ENCODE peak calls at places on chromosome 14, in nine cellular contexts. One of them, this sample, is unnamed.

GRCh38 chr14:91399868-91400640 is 17.6 kb downstream of the CCDC88C start:
- DNase-seq in cardiac fibroblast: no peak
- DNase-seq in skeletal muscle cell: no peak
- DNase-seq in fibroblast of the aortic adventitia: no peak
- DNase-seq in GM06990: peak
- DNase-seq in GM23248: no peak
- DNase-seq in colonic mucosa: peak
- DNase-seq in gastrocnemius medialis: no peak
- DNase-seq in mesendoderm: no peak
- DNase-seq in this sample: no peak

GRCh38 chr14:63413009-63413408 is 94.3 kb upstream of the GPHB5 start:
- DNase-seq in GM23248: peak
- DNase-seq in gastrocnemius medialis: no peak
- DNase-seq in fibroblast of the aortic adventitia: no peak
- DNase-seq in colonic mucosa: no peak
- DNase-seq in GM06990: no peak
- DNase-seq in skeletal muscle cell: no peak
- DNase-seq in mesendoderm: no peak
- DNase-seq in cardiac fibroblast: peak
- DNase-seq in this sample: no peak

GRCh38 chr14:85534435-85534834 is 4.5 kb downstream of the FLRT2 start:
- DNase-seq in skeletal muscle cell: no peak
- DNase-seq in fibroblast of the aortic adventitia: no peak
- DNase-seq in GM23248: peak
- DNase-seq in GM06990: no peak
- DNase-seq in colonic mucosa: no peak
- DNase-seq in cardiac fibroblast: peak
- DNase-seq in mesendoderm: no peak
- DNase-seq in gastrocnemius medialis: no peak
- DNase-seq in this sample: no peak

GRCh38 chr14:26204954-26205479 is 392.8 kb downstream of the NOVA1 start:
- DNase-seq in GM23248: peak
- DNase-seq in colonic mucosa: peak
- DNase-seq in cardiac fibroblast: peak
- DNase-seq in fibroblast of the aortic adventitia: peak
- DNase-seq in skeletal muscle cell: no peak
- DNase-seq in GM06990: no peak
- DNase-seq in mesendoderm: peak
- DNase-seq in gastrocnemius medialis: no peak
- DNase-seq in this sample: no peak

GRCh38 chr14:54152351-54152750 is 195.7 kb upstream of the BMP4 start:
- DNase-seq in GM23248: no peak
- DNase-seq in gastrocnemius medialis: no peak
- DNase-seq in GM06990: no peak
- DNase-seq in colonic mucosa: no peak
- DNase-seq in skeletal muscle cell: no peak
- DNase-seq in mesendoderm: no peak
- DNase-seq in fibroblast of the aortic adventitia: no peak
- DNase-seq in cardiac fibroblast: no peak
- DNase-seq in this sample: no peak

GRCh38 chr14:87261621-87262020 is 731.4 kb downstream of the GALC start:
- DNase-seq in fibroblast of the aortic adventitia: no peak
- DNase-seq in skeletal muscle cell: no peak
- DNase-seq in gastrocnemius medialis: no peak
- DNase-seq in GM23248: no peak
- DNase-seq in mesendoderm: no peak
- DNase-seq in colonic mucosa: no peak
- DNase-seq in cardiac fibroblast: no peak
- DNase-seq in GM06990: no peak
- DNase-seq in this sample: no peak

GRCh38 chr14:71721791-71722190 is 210.4 kb upstream of the RGS6 start:
- DNase-seq in gastrocnemius medialis: no peak
- DNase-seq in fibroblast of the aortic adventitia: peak
- DNase-seq in mesendoderm: no peak
- DNase-seq in GM06990: no peak
- DNase-seq in colonic mucosa: no peak
- DNase-seq in cardiac fibroblast: no peak
- DNase-seq in GM23248: no peak
- DNase-seq in skeletal muscle cell: no peak
- DNase-seq in this sample: no peak

GRCh38 chr14:58784946-58785345 is 147.2 kb downstream of the DACT1 start:
- DNase-seq in fibroblast of the aortic adventitia: no peak
- DNase-seq in skeletal muscle cell: no peak
- DNase-seq in cardiac fibroblast: no peak
- DNase-seq in gastrocnemius medialis: no peak
- DNase-seq in mesendoderm: no peak
- DNase-seq in GM23248: no peak
- DNase-seq in colonic mucosa: no peak
- DNase-seq in GM06990: no peak
- DNase-seq in this sample: no peak

GRCh38 chr14:75879031-75879430 is 102.8 kb downstream of the TGFB3 start:
- DNase-seq in gastrocnemius medialis: no peak
- DNase-seq in cardiac fibroblast: peak
- DNase-seq in colonic mucosa: no peak
- DNase-seq in GM23248: peak
- DNase-seq in mesendoderm: no peak
- DNase-seq in fibroblast of the aortic adventitia: peak
- DNase-seq in GM06990: peak
- DNase-seq in skeletal muscle cell: peak
- DNase-seq in this sample: peak

GRCh38 chr14:51715250-51715649 is 63.5 kb downstream of the FRMD6 start:
- DNase-seq in fibroblast of the aortic adventitia: no peak
- DNase-seq in gastrocnemius medialis: no peak
- DNase-seq in GM23248: no peak
- DNase-seq in GM06990: no peak
- DNase-seq in cardiac fibroblast: no peak
- DNase-seq in mesendoderm: no peak
- DNase-seq in colonic mucosa: no peak
- DNase-seq in skeletal muscle cell: no peak
- DNase-seq in this sample: no peak

GRCh38 chr14:51716610-51717009 is 64.9 kb downstream of the FRMD6 start:
- DNase-seq in cardiac fibroblast: no peak
- DNase-seq in fibroblast of the aortic adventitia: no peak
- DNase-seq in colonic mucosa: no peak
- DNase-seq in gastrocnemius medialis: no peak
- DNase-seq in GM06990: no peak
- DNase-seq in mesendoderm: no peak
- DNase-seq in skeletal muscle cell: peak
- DNase-seq in GM23248: peak
- DNase-seq in this sample: no peak

GRCh38 chr14:51719970-51720369 is 68.3 kb downstream of the FRMD6 start:
- DNase-seq in gastrocnemius medialis: no peak
- DNase-seq in GM23248: no peak
- DNase-seq in cardiac fibroblast: no peak
- DNase-seq in colonic mucosa: no peak
- DNase-seq in mesendoderm: no peak
- DNase-seq in GM06990: no peak
- DNase-seq in fibroblast of the aortic adventitia: no peak
- DNase-seq in skeletal muscle cell: no peak
- DNase-seq in this sample: no peak

GRCh38 chr14:51711505-51711904 is 59.8 kb downstream of the FRMD6 start:
- DNase-seq in skeletal muscle cell: no peak
- DNase-seq in fibroblast of the aortic adventitia: no peak
- DNase-seq in gastrocnemius medialis: no peak
- DNase-seq in GM06990: no peak
- DNase-seq in mesendoderm: no peak
- DNase-seq in GM23248: peak
- DNase-seq in cardiac fibroblast: no peak
- DNase-seq in colonic mucosa: no peak
- DNase-seq in this sample: no peak

DNA sequence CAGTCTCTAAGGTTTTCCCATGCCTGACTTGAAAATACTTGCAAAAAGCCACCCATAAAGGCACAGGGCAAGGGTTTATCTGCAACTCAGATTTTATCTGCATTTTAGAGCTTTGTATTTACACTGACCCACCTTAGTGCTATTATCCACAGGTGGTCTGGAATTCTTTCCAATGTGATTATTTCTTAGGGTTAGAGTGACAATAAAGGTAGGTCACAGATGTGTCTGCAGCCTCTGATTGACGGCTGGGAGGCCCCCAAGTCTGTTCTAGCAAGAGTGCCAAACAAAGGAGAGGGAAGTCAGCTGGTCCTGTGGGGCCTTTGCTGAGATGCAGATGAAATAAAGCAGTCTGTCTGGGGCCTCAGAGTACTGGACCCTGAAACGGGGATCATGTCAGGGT is 64.0 kb downstream of the FRMD6 start:
- DNase-seq in GM23248: no peak
- DNase-seq in gastrocnemius medialis: no peak
- DNase-seq in colonic mucosa: no peak
- DNase-seq in mesendoderm: peak
- DNase-seq in skeletal muscle cell: no peak
- DNase-seq in fibroblast of the aortic adventitia: no peak
- DNase-seq in cardiac fibroblast: no peak
- DNase-seq in GM06990: no peak
- DNase-seq in this sample: no peak
- H3K4me3 ChIP-seq in GM23248: no peak
- H3K4me3 ChIP-seq in gastrocnemius medialis: no peak
- H3K4me3 ChIP-seq in colonic mucosa: no peak
- H3K4me3 ChIP-seq in mesendoderm: no peak
- H3K4me3 ChIP-seq in skeletal muscle cell: no peak
- H3K4me3 ChIP-seq in fibroblast of the aortic adventitia: no peak
- H3K4me3 ChIP-seq in cardiac fibroblast: no peak
- H3K4me3 ChIP-seq in GM06990: no peak
- H3K4me3 ChIP-seq in this sample: no peak

GRCh38 chr14:20612403-20612802 is 21.2 kb upstream of the RNASE12 start:
- DNase-seq in GM06990: peak
- DNase-seq in skeletal muscle cell: no peak
- DNase-seq in colonic mucosa: no peak
- DNase-seq in gastrocnemius medialis: no peak
- DNase-seq in cardiac fibroblast: no peak
- DNase-seq in mesendoderm: no peak
- DNase-seq in GM23248: no peak
- DNase-seq in fibroblast of the aortic adventitia: no peak
- DNase-seq in this sample: no peak
- H3K4me3 ChIP-seq in GM06990: no peak
- H3K4me3 ChIP-seq in skeletal muscle cell: no peak
- H3K4me3 ChIP-seq in colonic mucosa: no peak
- H3K4me3 ChIP-seq in gastrocnemius medialis: no peak
- H3K4me3 ChIP-seq in cardiac fibroblast: no peak
- H3K4me3 ChIP-seq in mesendoderm: no peak
- H3K4me3 ChIP-seq in GM23248: peak
- H3K4me3 ChIP-seq in fibroblast of the aortic adventitia: no peak
- H3K4me3 ChIP-seq in this sample: no peak

GRCh38 chr14:102120888-102121287 is 18.8 kb upstream of the WDR20 start:
- DNase-seq in cardiac fibroblast: no peak
- DNase-seq in skeletal muscle cell: no peak
- DNase-seq in GM06990: no peak
- DNase-seq in GM23248: no peak
- DNase-seq in gastrocnemius medialis: no peak
- DNase-seq in fibroblast of the aortic adventitia: no peak
- DNase-seq in mesendoderm: no peak
- DNase-seq in colonic mucosa: no peak
- DNase-seq in this sample: no peak

GRCh38 chr14:102125546-102125945 is 14.2 kb upstream of the WDR20 start:
- DNase-seq in gastrocnemius medialis: no peak
- DNase-seq in skeletal muscle cell: no peak
- DNase-seq in GM06990: no peak
- DNase-seq in cardiac fibroblast: no peak
- DNase-seq in mesendoderm: peak
- DNase-seq in colonic mucosa: no peak
- DNase-seq in GM23248: no peak
- DNase-seq in fibroblast of the aortic adventitia: no peak
- DNase-seq in this sample: no peak

GRCh38 chr14:102126807-102127455 is 12.8 kb upstream of the WDR20 start:
- DNase-seq in skeletal muscle cell: no peak
- DNase-seq in GM06990: no peak
- DNase-seq in colonic mucosa: no peak
- DNase-seq in fibroblast of the aortic adventitia: no peak
- DNase-seq in GM23248: no peak
- DNase-seq in gastrocnemius medialis: no peak
- DNase-seq in mesendoderm: peak
- DNase-seq in cardiac fibroblast: no peak
- DNase-seq in this sample: no peak

GRCh38 chr14:102121567-102121966 is 18.1 kb upstream of the WDR20 start:
- DNase-seq in skeletal muscle cell: no peak
- DNase-seq in fibroblast of the aortic adventitia: no peak
- DNase-seq in GM06990: no peak
- DNase-seq in GM23248: no peak
- DNase-seq in mesendoderm: no peak
- DNase-seq in gastrocnemius medialis: no peak
- DNase-seq in colonic mucosa: no peak
- DNase-seq in cardiac fibroblast: no peak
- DNase-seq in this sample: no peak

GRCh38 chr14:102124419-102124818 is 15.3 kb upstream of the WDR20 start:
- DNase-seq in mesendoderm: no peak
- DNase-seq in gastrocnemius medialis: no peak
- DNase-seq in GM23248: no peak
- DNase-seq in GM06990: no peak
- DNase-seq in fibroblast of the aortic adventitia: no peak
- DNase-seq in colonic mucosa: no peak
- DNase-seq in cardiac fibroblast: no peak
- DNase-seq in skeletal muscle cell: no peak
- DNase-seq in this sample: no peak
- H3K4me3 ChIP-seq in mesendoderm: no peak
- H3K4me3 ChIP-seq in gastrocnemius medialis: no peak
- H3K4me3 ChIP-seq in GM23248: no peak
- H3K4me3 ChIP-seq in GM06990: no peak
- H3K4me3 ChIP-seq in fibroblast of the aortic adventitia: no peak
- H3K4me3 ChIP-seq in colonic mucosa: no peak
- H3K4me3 ChIP-seq in cardiac fibroblast: no peak
- H3K4me3 ChIP-seq in skeletal muscle cell: no peak
- H3K4me3 ChIP-seq in this sample: no peak

GRCh38 chr14:103966631-103967030 is 24.3 kb upstream of the RD3L start:
- DNase-seq in GM06990: no peak
- DNase-seq in colonic mucosa: no peak
- DNase-seq in mesendoderm: no peak
- DNase-seq in cardiac fibroblast: no peak
- DNase-seq in fibroblast of the aortic adventitia: no peak
- DNase-seq in GM23248: no peak
- DNase-seq in skeletal muscle cell: no peak
- DNase-seq in gastrocnemius medialis: no peak
- DNase-seq in this sample: no peak

GRCh38 chr14:103973354-103973753 is 31.0 kb upstream of the RD3L start:
- DNase-seq in mesendoderm: peak
- DNase-seq in gastrocnemius medialis: no peak
- DNase-seq in fibroblast of the aortic adventitia: no peak
- DNase-seq in GM23248: no peak
- DNase-seq in cardiac fibroblast: no peak
- DNase-seq in GM06990: no peak
- DNase-seq in skeletal muscle cell: no peak
- DNase-seq in colonic mucosa: no peak
- DNase-seq in this sample: no peak

GRCh38 chr14:103974575-103974974 is 32.2 kb upstream of the RD3L start:
- DNase-seq in mesendoderm: no peak
- DNase-seq in fibroblast of the aortic adventitia: no peak
- DNase-seq in GM06990: no peak
- DNase-seq in cardiac fibroblast: no peak
- DNase-seq in skeletal muscle cell: no peak
- DNase-seq in GM23248: no peak
- DNase-seq in gastrocnemius medialis: no peak
- DNase-seq in colonic mucosa: no peak
- DNase-seq in this sample: no peak

DNA sequence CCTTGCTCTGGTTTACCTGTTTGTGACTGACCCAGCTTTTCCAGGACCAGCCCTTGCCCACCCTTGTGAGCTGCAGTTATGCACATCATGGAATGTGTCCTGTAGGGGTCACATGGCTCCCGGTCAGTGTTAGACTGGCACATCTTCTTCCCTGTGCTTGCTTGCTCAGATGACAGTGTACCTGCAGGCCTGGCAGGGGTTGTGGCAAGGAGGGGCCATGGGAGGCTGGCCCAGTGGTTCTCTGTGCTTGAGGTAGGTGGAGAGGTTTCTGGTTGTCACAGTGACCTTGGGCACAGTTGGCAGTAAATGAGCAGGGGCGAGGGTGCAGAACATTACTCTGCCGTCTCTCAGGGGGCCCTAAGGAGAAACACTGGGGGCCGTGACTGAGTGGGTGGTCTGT is 27.6 kb upstream of the RD3L start:
- DNase-seq in GM23248: no peak
- DNase-seq in mesendoderm: no peak
- DNase-seq in cardiac fibroblast: no peak
- DNase-seq in GM06990: no peak
- DNase-seq in colonic mucosa: no peak
- DNase-seq in skeletal muscle cell: no peak
- DNase-seq in gastrocnemius medialis: no peak
- DNase-seq in fibroblast of the aortic adventitia: no peak
- DNase-seq in this sample: no peak
- H3K4me3 ChIP-seq in GM23248: no peak
- H3K4me3 ChIP-seq in mesendoderm: no peak
- H3K4me3 ChIP-seq in cardiac fibroblast: no peak
- H3K4me3 ChIP-seq in GM06990: no peak
- H3K4me3 ChIP-seq in colonic mucosa: no peak
- H3K4me3 ChIP-seq in skeletal muscle cell: no peak
- H3K4me3 ChIP-seq in gastrocnemius medialis: no peak
- H3K4me3 ChIP-seq in fibroblast of the aortic adventitia: no peak
- H3K4me3 ChIP-seq in this sample: no peak